ENCODE peak calls at places on chromosomes 12 and 14, in six cellular contexts. K is GM04504; T is D341Med; U is activated effector memory CD4-positive, alpha-beta T cell treated with anti-CD3 and anti-CD28 coated beads, Interleukin-2, amount 50 U/mL, for 16 hours; Y is activated naive CD4-positive, alpha-beta T cell treated with anti-CD3 and anti-CD28 coated beads, Interleukin-2, amount 10 ng/mL, durations not matched to agents 7 days and 5 days; Z is adrenal gland. P is an unnamed sample.

GRCh38 chr14:77344597-77344996 is 23.8 kb downstream of the GSTZ1 start:
- DNase-seq in K (no peak), T (no peak), U (no peak), Y (no peak), Z (no peak), P (no peak)

GRCh38 chr12:67367843-67368242 is 98.7 kb downstream of the CAND1 start:
- DNase-seq in K (no peak), T (no peak), U (no peak), Y (no peak), Z (no peak), P (no peak)

GRCh38 chr14:32258574-32258973 is 55.5 kb upstream of the RNU6-8 start:
- DNase-seq in K (no peak), T (no peak), U (no peak), Y (no peak), Z (no peak), P (no peak)

GRCh38 chr14:64501326-64502171 is 2.1 kb downstream of the ZBTB25 start:
- DNase-seq in K (peak), T (no peak), U (peak), Y (peak), Z (peak), P (no peak)

GRCh38 chr12:127500513-127500912 is 766.5 kb upstream of the TMEM132C start:
- DNase-seq in K (no peak), T (no peak), U (no peak), Y (no peak), Z (no peak), P (no peak)

GRCh38 chr12:62730649-62731377 is 204.1 kb downstream of the PPM1H start:
- DNase-seq in K (peak), T (no peak), U (no peak), Y (no peak), Z (no peak), P (no peak)

GRCh38 chr12:57823908-57824640 is 5.5 kb upstream of the AVIL start:
- DNase-seq in K (no peak), T (no peak), U (no peak), Y (no peak), Z (no peak), P (no peak)

GRCh38 chr14:103361868-103362267 is 23.3 kb upstream of the MARK3 start:
- DNase-seq in K (peak), T (no peak), U (no peak), Y (no peak), Z (peak), P (peak)

GRCh38 chr14:104268725-104269436 is 130.5 kb downstream of the KIF26A start:
- DNase-seq in K (no peak), T (peak), U (peak), Y (peak), Z (peak), P (no peak)

GRCh38 chr14:51337520-51337919 is 97.5 kb downstream of the TMX1 start:
- DNase-seq in K (no peak), T (no peak), U (no peak), Y (no peak), Z (no peak), P (no peak)

GRCh38 chr12:121033625-121034349 is 5.3 kb downstream of the OASL start:
- DNase-seq in K (no peak), T (no peak), U (peak), Y (peak), Z (peak), P (no peak)

GRCh38 chr12:67161322-67161918 is 107.7 kb upstream of the CAND1 start:
- DNase-seq in K (peak), T (peak), U (peak), Y (peak), Z (peak), P (no peak)

GRCh38 chr12:46770501-46771183 is 55.2 kb downstream of the SLC38A4 start:
- DNase-seq in K (no peak), T (no peak), U (no peak), Y (no peak), Z (peak), P (no peak)

GRCh38 chr14:104115691-104116543 is 22.5 kb upstream of the KIF26A start:
- DNase-seq in K (no peak), T (no peak), U (peak), Y (peak), Z (no peak), P (no peak)